ENCODE peak calls at places on chromosomes 3 and 15, in seven cellular contexts. One of them, this sample, is unnamed.
A peak's percentile ranks its signal among the peaks of the same experiment; 100 is the strongest.

GRCh38 chr3:66408458-66408857 is 92.4 kb downstream of the LRIG1 start:
- DNase-seq in activated T-helper 1 cell treated with anti-CD3 and anti-CD28 coated beads, Interleukin-2, amount 50 U/mL, for 16 hours: no peak
- DNase-seq in naive thymus-derived CD4-positive, alpha-beta T cell: no peak
- DNase-seq in C1 segment of cervical spinal cord: no peak
- DNase-seq in AG09319: no peak
- DNase-seq in germinal center: no peak
- DNase-seq in caudate nucleus: no peak
- DNase-seq in this sample: no peak

GRCh38 chr15:78565951-78566774 is 843 bp downstream of the CHRNA5 start:
- DNase-seq in naive thymus-derived CD4-positive, alpha-beta T cell: peak; percentile 13
- DNase-seq in C1 segment of cervical spinal cord: no peak
- DNase-seq in caudate nucleus: no peak
- DNase-seq in AG09319: no peak
- DNase-seq in germinal center: no peak
- DNase-seq in activated T-helper 1 cell treated with anti-CD3 and anti-CD28 coated beads, Interleukin-2, amount 50 U/mL, for 16 hours: no peak
- DNase-seq in this sample: no peak

GRCh38 chr3:162096874-162097273 is 600.3 kb downstream of the OTOL1 start:
- DNase-seq in AG09319: no peak
- DNase-seq in C1 segment of cervical spinal cord: no peak
- DNase-seq in naive thymus-derived CD4-positive, alpha-beta T cell: no peak
- DNase-seq in activated T-helper 1 cell treated with anti-CD3 and anti-CD28 coated beads, Interleukin-2, amount 50 U/mL, for 16 hours: no peak
- DNase-seq in germinal center: no peak
- DNase-seq in caudate nucleus: no peak
- DNase-seq in this sample: no peak

GRCh38 chr3:72977463-72977862 is 19.1 kb upstream of the PPP4R2 start:
- DNase-seq in activated T-helper 1 cell treated with anti-CD3 and anti-CD28 coated beads, Interleukin-2, amount 50 U/mL, for 16 hours: no peak
- DNase-seq in AG09319: no peak
- DNase-seq in caudate nucleus: no peak
- DNase-seq in germinal center: no peak
- DNase-seq in naive thymus-derived CD4-positive, alpha-beta T cell: no peak
- DNase-seq in C1 segment of cervical spinal cord: no peak
- DNase-seq in this sample: peak; percentile 45

GRCh38 chr3:9884555-9885165 is 4.6 kb upstream of the CIDEC start:
- DNase-seq in caudate nucleus: no peak
- DNase-seq in germinal center: no peak
- DNase-seq in naive thymus-derived CD4-positive, alpha-beta T cell: no peak
- DNase-seq in activated T-helper 1 cell treated with anti-CD3 and anti-CD28 coated beads, Interleukin-2, amount 50 U/mL, for 16 hours: no peak
- DNase-seq in AG09319: no peak
- DNase-seq in C1 segment of cervical spinal cord: no peak
- DNase-seq in this sample: peak; percentile 61

GRCh38 chr15:80436511-80437307 is 32.5 kb downstream of the ARNT2 start:
- DNase-seq in caudate nucleus: no peak
- DNase-seq in germinal center: no peak
- DNase-seq in naive thymus-derived CD4-positive, alpha-beta T cell: no peak
- DNase-seq in AG09319: no peak
- DNase-seq in activated T-helper 1 cell treated with anti-CD3 and anti-CD28 coated beads, Interleukin-2, amount 50 U/mL, for 16 hours: no peak
- DNase-seq in C1 segment of cervical spinal cord: no peak
- DNase-seq in this sample: no peak

GRCh38 chr15:51281368-51281967 is 56.9 kb downstream of the CYP19A1 start:
- DNase-seq in C1 segment of cervical spinal cord: peak; percentile 14
- DNase-seq in naive thymus-derived CD4-positive, alpha-beta T cell: no peak
- DNase-seq in caudate nucleus: peak; percentile 53
- DNase-seq in activated T-helper 1 cell treated with anti-CD3 and anti-CD28 coated beads, Interleukin-2, amount 50 U/mL, for 16 hours: no peak
- DNase-seq in germinal center: peak; percentile 37
- DNase-seq in AG09319: peak; percentile 37
- DNase-seq in this sample: peak; percentile 7

GRCh38 chr3:90221900-90222299 is 1114.5 kb downstream of the EPHA3 start:
- DNase-seq in activated T-helper 1 cell treated with anti-CD3 and anti-CD28 coated beads, Interleukin-2, amount 50 U/mL, for 16 hours: no peak
- DNase-seq in AG09319: no peak
- DNase-seq in caudate nucleus: no peak
- DNase-seq in C1 segment of cervical spinal cord: no peak
- DNase-seq in naive thymus-derived CD4-positive, alpha-beta T cell: no peak
- DNase-seq in germinal center: no peak
- DNase-seq in this sample: no peak

GRCh38 chr3:134709563-134710312 is 58.9 kb upstream of the KY start:
- DNase-seq in caudate nucleus: no peak
- DNase-seq in activated T-helper 1 cell treated with anti-CD3 and anti-CD28 coated beads, Interleukin-2, amount 50 U/mL, for 16 hours: no peak
- DNase-seq in C1 segment of cervical spinal cord: no peak
- DNase-seq in AG09319: no peak
- DNase-seq in naive thymus-derived CD4-positive, alpha-beta T cell: no peak
- DNase-seq in germinal center: no peak
- DNase-seq in this sample: no peak

This sample was measured in AG09309.